ENCODE peak calls at places on chromosomes 2 and 18, in ten cellular contexts. W is tibial artery; F is A549; A is B cell; N is osteocyte; R is astrocyte; J is brain microvascular endothelial cell; M is CD8-positive, alpha-beta T cell; X is heart right ventricle; T is nephron progenitor cell. G is an unnamed sample.

GRCh38 chr2:120436885-120437603 is 91.1 kb downstream of the INHBB start:
- DNase-seq in R (no peak), F (peak), W (no peak), X (no peak), N (no peak), T (peak), A (no peak), J (peak), M (no peak), G (peak)

GRCh38 chr2:105409717-105410116 is 10.9 kb upstream of the FHL2 start:
- DNase-seq in X (peak), M (no peak), W (peak), A (no peak), R (peak), F (no peak), J (no peak), N (peak), T (no peak), G (no peak)

GRCh38 chr2:168801456-168801855 is 981 bp upstream of the NOSTRIN start:
- DNase-seq in R (no peak), X (no peak), N (no peak), W (no peak), J (no peak), F (no peak), T (no peak), A (no peak), M (no peak), G (no peak)

GRCh38 chr2:164479460-164479859 is 141.8 kb downstream of the GRB14 start:
- DNase-seq in R (peak), N (no peak), T (peak), A (no peak), W (no peak), X (peak), F (no peak), M (no peak), J (peak), G (no peak)

GRCh38 chr2:11656671-11657101 is 13.3 kb downstream of the NTSR2 start:
- DNase-seq in N (no peak), T (no peak), J (no peak), M (no peak), X (no peak), A (no peak), F (no peak), R (no peak), W (no peak), G (peak)

GRCh38 chr2:73003027-73003426 is 68.5 kb downstream of the SFXN5 start:
- DNase-seq in F (no peak), W (no peak), X (no peak), M (no peak), T (no peak), N (no peak), R (no peak), J (no peak), A (no peak), G (no peak)

GRCh38 chr2:109545828-109546713 is 67.7 kb downstream of the SEPTIN10 start:
- DNase-seq in J (peak), A (no peak), W (peak), M (peak), N (no peak), X (peak), T (peak), F (peak), R (peak), G (no peak)

GRCh38 chr18:63515799-63516198 is 26.4 kb upstream of the SERPINB12 start:
- DNase-seq in M (no peak), J (no peak), F (no peak), X (no peak), N (no peak), R (no peak), A (no peak), T (no peak), W (no peak), G (no peak)

GRCh38 chr2:210199186-210199765 is 26.0 kb downstream of the ACADL start:
- DNase-seq in W (no peak), T (no peak), X (no peak), F (no peak), M (no peak), J (no peak), A (no peak), N (no peak), R (peak), G (no peak)

GRCh38 chr2:200476836-200477235 is 33.0 kb downstream of the KCTD18 start:
- DNase-seq in M (no peak), F (no peak), X (no peak), A (no peak), W (no peak), R (no peak), T (no peak), N (no peak), J (no peak), G (no peak)

GRCh38 chr2:98496750-98497493 is 52.3 kb downstream of the INPP4A start:
- DNase-seq in N (no peak), M (no peak), F (no peak), J (no peak), X (no peak), T (no peak), A (no peak), R (no peak), W (peak), G (no peak)

GRCh38 chr2:203983064-203983715 is 46.6 kb downstream of the ICOS start:
- DNase-seq in F (no peak), R (no peak), T (no peak), X (no peak), M (no peak), J (no peak), W (no peak), A (no peak), N (no peak), G (no peak)

GRCh38 chr2:177334940-177335543 is 57.5 kb upstream of the AGPS start:
- DNase-seq in N (no peak), X (peak), T (peak), A (peak), M (peak), R (no peak), J (no peak), F (peak), W (no peak), G (no peak)

GRCh38 chr2:165646321-165646801 is 147.7 kb downstream of the GALNT3 start:
- DNase-seq in W (no peak), T (peak), J (no peak), A (no peak), X (no peak), R (no peak), N (no peak), F (no peak), M (no peak), G (no peak)

GRCh38 chr18:79476031-79476917 is 80.5 kb downstream of the NFATC1 start:
- DNase-seq in T (no peak), X (no peak), F (no peak), M (no peak), N (no peak), A (no peak), R (no peak), J (no peak), W (no peak), G (no peak)

GRCh38 chr2:191376981-191377629 is 131.9 kb downstream of the MYO1B start:
- DNase-seq in M (no peak), W (peak), R (peak), N (no peak), J (peak), A (no peak), X (peak), T (peak), F (peak), G (no peak)

GRCh38 chr2:207226243-207226642 is 60.5 kb upstream of the KLF7 start:
- DNase-seq in M (no peak), R (no peak), J (no peak), W (no peak), N (no peak), A (no peak), F (no peak), X (no peak), T (no peak), G (no peak)

GRCh38 chr2:17555150-17555549 is 14.7 kb downstream of the VSNL1 start:
- DNase-seq in W (no peak), J (no peak), A (no peak), X (no peak), N (no peak), T (no peak), F (no peak), M (no peak), R (no peak), G (no peak)
- TF ChIP-seq CTCF in W (no peak), J (no peak), A (no peak), X (no peak), N (no peak), T (no peak), F (no peak), M (no peak), R (no peak), G (no peak)

GRCh38 chr18:28357785-28358401 is 181.0 kb upstream of the CDH2 start:
- DNase-seq in W (no peak), R (no peak), X (no peak), N (no peak), F (no peak), T (no peak), M (no peak), A (no peak), J (no peak), G (no peak)
- TF ChIP-seq CTCF in W (no peak), R (no peak), X (no peak), N (no peak), F (no peak), T (peak), M (no peak), A (no peak), J (peak), G (peak)

DNA sequence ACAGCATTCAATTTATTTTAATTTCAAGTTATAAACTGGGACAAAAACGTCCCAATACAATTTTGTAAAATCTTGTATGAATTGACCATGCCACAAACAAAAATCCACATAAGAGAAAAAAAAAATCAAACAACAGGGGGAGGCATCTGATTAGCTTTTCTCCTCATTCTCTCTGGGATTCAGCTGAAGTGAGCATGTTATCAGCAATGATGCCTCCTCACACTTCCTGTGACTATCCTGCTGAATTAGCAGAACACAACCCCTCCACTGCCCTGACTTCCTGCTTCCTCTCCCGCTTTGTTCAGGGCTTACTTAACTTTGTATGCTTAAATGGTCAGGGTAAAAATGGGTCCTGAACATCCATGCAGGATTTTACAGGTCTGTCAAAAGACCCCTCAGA is 132.2 kb upstream of the ITGB6 start:
- DNase-seq in R (peak), J (peak), X (peak), M (no peak), A (no peak), F (no peak), W (no peak), N (no peak), T (no peak), G (no peak)
- TF ChIP-seq CTCF in R (no peak), J (no peak), X (peak), M (no peak), A (no peak), F (no peak), W (no peak), N (peak), T (no peak), G (no peak)

GRCh38 chr2:2769481-2770431 is 438.7 kb upstream of the MYT1L start:
- DNase-seq in X (peak), W (no peak), J (no peak), M (no peak), F (no peak), N (no peak), R (no peak), A (no peak), T (no peak), G (no peak)
- TF ChIP-seq CTCF in X (no peak), W (no peak), J (no peak), M (no peak), F (no peak), N (no peak), R (no peak), A (no peak), T (no peak), G (no peak)

GRCh38 chr2:2291500-2292260 is 39.4 kb downstream of the MYT1L start:
- DNase-seq in W (no peak), N (no peak), X (no peak), R (no peak), A (no peak), J (no peak), M (no peak), T (peak), F (peak), G (no peak)
- TF ChIP-seq CTCF in W (no peak), N (peak), X (peak), R (no peak), A (no peak), J (peak), M (no peak), T (peak), F (no peak), G (peak)

GRCh38 chr2:60503923-60504514 is 49.4 kb downstream of the BCL11A start:
- DNase-seq in J (no peak), M (no peak), N (no peak), F (no peak), W (no peak), X (no peak), A (no peak), T (no peak), R (no peak), G (no peak)

GRCh38 chr2:60508307-60508706 is 45.1 kb downstream of the BCL11A start:
- DNase-seq in R (no peak), F (no peak), M (no peak), W (no peak), J (no peak), X (no peak), T (no peak), A (no peak), N (no peak), G (no peak)

GRCh38 chr2:60505240-60505639 is 48.2 kb downstream of the BCL11A start:
- DNase-seq in N (no peak), F (no peak), X (no peak), J (no peak), A (no peak), T (no peak), M (no peak), R (no peak), W (no peak), G (no peak)

GRCh38 chr2:60505861-60506260 is 47.6 kb downstream of the BCL11A start:
- DNase-seq in T (no peak), M (no peak), J (no peak), A (no peak), N (no peak), F (no peak), X (no peak), W (no peak), R (no peak), G (no peak)

GRCh38 chr2:60507211-60507810 is 46.1 kb downstream of the BCL11A start:
- DNase-seq in N (no peak), F (no peak), M (no peak), X (no peak), A (no peak), T (no peak), J (no peak), R (no peak), W (no peak), G (no peak)
- TF ChIP-seq CTCF in N (no peak), F (no peak), M (no peak), X (no peak), A (no peak), T (no peak), J (no peak), R (no peak), W (no peak), G (no peak)